ENCODE peak calls at places on chromosomes 2 and 18, in six cellular contexts. One of them, this sample, is unnamed. For H3K4me1, the result is how much of the 10 kb centered on the place peaks cover.

GRCh38 chr2:60549250-60550150 is 4.0 kb downstream of the BCL11A start:
- DNase-seq in testis: peak
- DNase-seq in stomach: no peak
- DNase-seq in sigmoid colon: peak
- DNase-seq in CD8-positive, alpha-beta T cell: no peak
- DNase-seq in heart left ventricle: peak
- DNase-seq in this sample: peak

GRCh38 chr18:41391616-41392610 is 563.1 kb upstream of the PIK3C3 start:
- DNase-seq in stomach: peak
- DNase-seq in heart left ventricle: no peak
- DNase-seq in testis: peak
- DNase-seq in sigmoid colon: no peak
- DNase-seq in CD8-positive, alpha-beta T cell: no peak
- DNase-seq in this sample: peak

GRCh38 chr2:12684471-12684936 is 32.2 kb upstream of the TRIB2 start:
- DNase-seq in sigmoid colon: peak
- DNase-seq in CD8-positive, alpha-beta T cell: no peak
- DNase-seq in stomach: no peak
- DNase-seq in testis: no peak
- DNase-seq in heart left ventricle: no peak
- DNase-seq in this sample: no peak

GRCh38 chr2:44772670-44773378 is 168.7 kb upstream of the SIX3 start:
- DNase-seq in heart left ventricle: no peak
- DNase-seq in testis: no peak
- DNase-seq in sigmoid colon: no peak
- DNase-seq in CD8-positive, alpha-beta T cell: no peak
- DNase-seq in stomach: no peak
- DNase-seq in this sample: no peak

GRCh38 chr18:79857082-79857661 is 59.4 kb downstream of the KCNG2 start:
- DNase-seq in stomach: no peak
- DNase-seq in heart left ventricle: no peak
- DNase-seq in sigmoid colon: no peak
- DNase-seq in testis: peak
- DNase-seq in CD8-positive, alpha-beta T cell: no peak
- DNase-seq in this sample: no peak

GRCh38 chr18:498901-499300 is 1.6 kb downstream of the COLEC12 start:
- DNase-seq in sigmoid colon: no peak
- DNase-seq in stomach: no peak
- DNase-seq in CD8-positive, alpha-beta T cell: no peak
- DNase-seq in heart left ventricle: no peak
- DNase-seq in testis: no peak
- DNase-seq in this sample: no peak

GRCh38 chr18:45760443-45761036 is 36.6 kb downstream of the SLC14A1 start:
- DNase-seq in testis: no peak
- DNase-seq in stomach: no peak
- DNase-seq in CD8-positive, alpha-beta T cell: no peak
- DNase-seq in heart left ventricle: no peak
- DNase-seq in sigmoid colon: no peak
- DNase-seq in this sample: no peak

GRCh38 chr2:18752022-18752493 is 162.7 kb upstream of the NT5C1B start:
- DNase-seq in sigmoid colon: no peak
- DNase-seq in heart left ventricle: no peak
- DNase-seq in stomach: no peak
- DNase-seq in CD8-positive, alpha-beta T cell: no peak
- DNase-seq in testis: peak
- DNase-seq in this sample: no peak

GRCh38 chr2:162824319-162824718 is 14.2 kb downstream of the KCNH7 start:
- DNase-seq in sigmoid colon: no peak
- DNase-seq in stomach: no peak
- DNase-seq in testis: no peak
- DNase-seq in heart left ventricle: no peak
- DNase-seq in CD8-positive, alpha-beta T cell: no peak
- DNase-seq in this sample: no peak

GRCh38 chr2:207437857-207438166 is 92.0 kb upstream of the CREB1 start:
- DNase-seq in testis: peak
- DNase-seq in CD8-positive, alpha-beta T cell: no peak
- DNase-seq in sigmoid colon: no peak
- DNase-seq in stomach: peak
- DNase-seq in heart left ventricle: no peak
- DNase-seq in this sample: no peak

GRCh38 chr2:85593023-85593422 is 2.5 kb upstream of the RNF181 start:
- DNase-seq in testis: no peak
- DNase-seq in CD8-positive, alpha-beta T cell: no peak
- DNase-seq in stomach: no peak
- DNase-seq in heart left ventricle: no peak
- DNase-seq in sigmoid colon: no peak
- DNase-seq in this sample: peak
- H3K4me1 ChIP-seq in testis: under half
- H3K4me1 ChIP-seq in CD8-positive, alpha-beta T cell: under half
- H3K4me1 ChIP-seq in stomach: half or more
- H3K4me1 ChIP-seq in heart left ventricle: under half
- H3K4me1 ChIP-seq in sigmoid colon: under half
- H3K4me1 ChIP-seq in this sample: under half

DNA sequence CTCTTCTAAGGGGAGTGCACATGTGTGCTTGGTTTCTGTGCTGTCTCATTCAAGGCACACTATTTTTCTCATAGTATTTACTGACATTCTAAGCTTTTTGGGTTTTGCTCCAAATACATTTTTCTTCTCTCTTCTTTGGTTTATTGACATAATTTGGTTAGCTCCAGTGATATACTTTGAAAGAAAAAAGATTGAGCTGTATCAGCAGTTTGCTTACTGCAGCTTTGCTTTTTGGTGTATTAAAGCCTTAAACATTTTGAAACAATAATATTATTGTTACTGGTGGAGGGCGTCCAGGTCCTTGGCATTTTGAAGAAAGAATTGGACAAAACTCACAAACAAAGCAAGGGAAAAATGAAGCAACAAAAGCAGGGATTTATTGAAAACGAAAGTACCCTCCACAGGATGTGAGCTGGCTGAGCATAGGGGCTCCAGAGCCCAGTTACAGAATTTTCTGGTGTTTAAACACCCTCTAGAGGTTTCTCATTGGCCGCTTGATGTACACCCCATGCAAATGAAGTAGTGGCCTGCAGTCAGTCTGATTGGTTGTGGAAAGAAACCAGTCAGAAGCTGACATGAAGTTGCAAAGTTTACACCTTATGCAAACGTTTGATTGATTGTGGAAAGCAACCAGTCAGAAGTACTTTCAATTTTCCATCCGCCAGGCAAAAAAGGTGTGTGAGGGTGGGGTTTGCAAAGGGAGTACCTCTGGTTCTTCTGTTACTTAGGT is 62.2 kb downstream of the VWA3B start:
- DNase-seq in testis: no peak
- DNase-seq in heart left ventricle: no peak
- DNase-seq in stomach: no peak
- DNase-seq in CD8-positive, alpha-beta T cell: peak
- DNase-seq in sigmoid colon: no peak
- DNase-seq in this sample: no peak
- H3K4me3 ChIP-seq in testis: no peak
- H3K4me3 ChIP-seq in heart left ventricle: no peak
- H3K4me3 ChIP-seq in stomach: no peak
- H3K4me3 ChIP-seq in CD8-positive, alpha-beta T cell: no peak
- H3K4me3 ChIP-seq in sigmoid colon: no peak
- H3K4me3 ChIP-seq in this sample: no peak

DNA sequence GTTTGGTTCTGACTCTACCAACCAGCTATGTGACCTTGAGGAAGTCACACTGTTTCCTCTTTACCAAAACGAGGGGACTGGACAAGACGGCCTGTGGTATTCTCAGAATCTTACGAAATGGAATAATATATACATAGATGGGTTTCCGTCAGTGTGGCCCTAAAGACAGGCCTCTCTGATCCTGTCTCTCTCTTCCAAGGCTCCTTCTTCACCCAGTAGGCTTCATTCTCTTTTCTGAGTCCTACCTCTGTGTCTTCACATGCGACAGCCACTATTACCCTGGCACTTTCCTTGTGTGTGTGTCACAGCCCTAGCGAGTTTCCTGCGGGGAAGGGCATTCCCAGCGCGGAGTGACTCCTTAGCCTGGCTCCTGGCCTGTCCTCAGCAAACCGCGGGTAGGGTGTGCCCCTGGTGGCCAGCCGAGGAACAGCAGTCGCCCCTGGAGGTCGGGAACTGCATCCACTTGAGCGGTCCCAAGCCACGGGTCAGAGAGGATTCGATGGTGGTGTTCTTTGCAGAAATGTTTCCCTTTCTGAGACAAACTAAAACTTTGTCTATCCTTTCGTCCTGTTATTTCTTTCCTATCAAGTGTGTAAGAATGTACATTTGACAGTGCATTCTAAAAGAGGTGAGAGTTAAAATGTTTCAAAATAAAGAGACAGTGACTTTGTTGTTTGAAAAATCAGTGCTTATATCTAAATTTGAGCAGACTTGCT is 63.3 kb downstream of the RAB31 start:
- DNase-seq in heart left ventricle: peak
- DNase-seq in sigmoid colon: peak
- DNase-seq in stomach: peak
- DNase-seq in testis: peak
- DNase-seq in CD8-positive, alpha-beta T cell: peak
- DNase-seq in this sample: peak
- TF ChIP-seq CTCF in heart left ventricle: peak
- TF ChIP-seq CTCF in sigmoid colon: peak
- TF ChIP-seq CTCF in stomach: peak
- TF ChIP-seq CTCF in testis: peak
- TF ChIP-seq CTCF in CD8-positive, alpha-beta T cell: peak
- TF ChIP-seq CTCF in this sample: peak

GRCh38 chr2:54584598-54584997 is 128.5 kb downstream of the SPTBN1 start:
- DNase-seq in CD8-positive, alpha-beta T cell: no peak
- DNase-seq in sigmoid colon: no peak
- DNase-seq in stomach: no peak
- DNase-seq in testis: no peak
- DNase-seq in heart left ventricle: no peak
- DNase-seq in this sample: no peak

GRCh38 chr2:54585136-54585535 is 129.0 kb downstream of the SPTBN1 start:
- DNase-seq in heart left ventricle: no peak
- DNase-seq in stomach: no peak
- DNase-seq in testis: no peak
- DNase-seq in sigmoid colon: no peak
- DNase-seq in CD8-positive, alpha-beta T cell: no peak
- DNase-seq in this sample: no peak

GRCh38 chr2:54579682-54580349 is 123.7 kb downstream of the SPTBN1 start:
- DNase-seq in testis: no peak
- DNase-seq in stomach: peak
- DNase-seq in sigmoid colon: no peak
- DNase-seq in CD8-positive, alpha-beta T cell: peak
- DNase-seq in heart left ventricle: no peak
- DNase-seq in this sample: no peak

GRCh38 chr2:54581326-54582039 is 125.4 kb downstream of the SPTBN1 start:
- DNase-seq in testis: no peak
- DNase-seq in sigmoid colon: no peak
- DNase-seq in stomach: no peak
- DNase-seq in heart left ventricle: no peak
- DNase-seq in CD8-positive, alpha-beta T cell: no peak
- DNase-seq in this sample: no peak

DNA sequence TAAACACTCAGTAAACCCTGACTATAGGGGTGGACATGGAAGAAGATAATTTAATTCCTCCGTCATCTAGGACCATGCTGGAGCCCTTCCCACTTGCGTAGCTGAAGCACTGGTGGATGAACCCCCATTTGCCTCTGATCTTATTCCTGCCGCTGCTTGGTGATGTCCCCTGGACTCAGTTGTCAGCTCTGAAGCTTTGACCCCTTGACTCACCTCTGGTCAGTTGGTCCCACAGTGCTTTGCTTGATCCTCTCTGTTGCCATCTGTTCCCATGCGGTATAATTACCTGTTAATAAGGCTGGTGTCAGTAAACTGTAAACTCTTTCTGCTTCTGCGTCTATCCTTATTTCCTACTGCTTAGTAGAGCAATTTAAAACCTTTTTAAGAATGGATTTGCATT is 126.9 kb downstream of the SPTBN1 start:
- DNase-seq in heart left ventricle: no peak
- DNase-seq in stomach: no peak
- DNase-seq in sigmoid colon: no peak
- DNase-seq in CD8-positive, alpha-beta T cell: no peak
- DNase-seq in testis: no peak
- DNase-seq in this sample: no peak
- H3K4me1 ChIP-seq in heart left ventricle: half or more
- H3K4me1 ChIP-seq in stomach: half or more
- H3K4me1 ChIP-seq in sigmoid colon: under half
- H3K4me1 ChIP-seq in CD8-positive, alpha-beta T cell: half or more
- H3K4me1 ChIP-seq in testis: under half
- H3K4me1 ChIP-seq in this sample: under half

DNA sequence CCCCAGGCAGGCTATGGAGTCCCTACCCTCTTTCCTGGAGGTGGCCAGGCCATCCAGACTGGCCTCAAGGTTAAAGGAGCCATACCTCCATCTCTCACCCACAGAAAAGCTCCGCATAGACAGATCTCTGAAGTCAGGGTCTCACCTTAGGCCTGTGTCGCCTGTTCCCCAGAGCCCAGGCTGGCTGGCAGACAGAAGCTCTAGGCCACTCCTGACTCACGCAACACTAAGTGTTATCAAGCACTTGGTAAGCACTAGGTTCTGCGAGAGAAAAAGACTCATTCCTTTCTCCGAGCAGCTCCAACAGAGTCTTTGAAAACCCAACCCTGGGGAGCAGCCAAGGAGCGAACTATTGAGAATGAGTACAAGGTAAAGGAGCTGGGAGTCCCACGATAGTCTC is 6.1 kb downstream of the SMAD7 start:
- DNase-seq in stomach: no peak
- DNase-seq in testis: no peak
- DNase-seq in sigmoid colon: no peak
- DNase-seq in heart left ventricle: no peak
- DNase-seq in CD8-positive, alpha-beta T cell: no peak
- DNase-seq in this sample: no peak
- H3K4me3 ChIP-seq in stomach: peak
- H3K4me3 ChIP-seq in testis: no peak
- H3K4me3 ChIP-seq in sigmoid colon: no peak
- H3K4me3 ChIP-seq in heart left ventricle: peak
- H3K4me3 ChIP-seq in CD8-positive, alpha-beta T cell: no peak
- H3K4me3 ChIP-seq in this sample: no peak